ENCODE peak calls at places on chromosomes 6 and 20, in ten cellular contexts. One of them, this sample, is unnamed.

GRCh38 chr6:160273196-160273595 is 14.6 kb upstream of the SLC22A2 start:
- DNase-seq in sigmoid colon: no peak
- DNase-seq in GM04504: no peak
- DNase-seq in pons: no peak
- DNase-seq in A549: no peak
- DNase-seq in pancreas: no peak
- DNase-seq in brain microvascular endothelial cell: no peak
- DNase-seq in heart right ventricle: no peak
- DNase-seq in T follicular helper cell: no peak
- DNase-seq in HS-5: no peak
- DNase-seq in this sample: no peak

GRCh38 chr6:149129401-149130077 is 188.0 kb upstream of the TAB2 start:
- DNase-seq in sigmoid colon: no peak
- DNase-seq in GM04504: peak; percentile 70
- DNase-seq in pons: no peak
- DNase-seq in A549: no peak
- DNase-seq in pancreas: no peak
- DNase-seq in brain microvascular endothelial cell: peak; percentile 42
- DNase-seq in heart right ventricle: no peak
- DNase-seq in T follicular helper cell: no peak
- DNase-seq in HS-5: peak; percentile 73
- DNase-seq in this sample: no peak

GRCh38 chr6:145245119-145245518 is 490.2 kb downstream of the EPM2A start:
- DNase-seq in sigmoid colon: no peak
- DNase-seq in GM04504: no peak
- DNase-seq in pons: no peak
- DNase-seq in A549: no peak
- DNase-seq in pancreas: no peak
- DNase-seq in brain microvascular endothelial cell: peak; percentile 33
- DNase-seq in heart right ventricle: no peak
- DNase-seq in T follicular helper cell: no peak
- DNase-seq in HS-5: no peak
- DNase-seq in this sample: no peak

GRCh38 chr20:53887973-53888372 is 182.4 kb downstream of the BCAS1 start:
- DNase-seq in sigmoid colon: no peak
- DNase-seq in GM04504: no peak
- DNase-seq in pons: no peak
- DNase-seq in A549: no peak
- DNase-seq in pancreas: no peak
- DNase-seq in brain microvascular endothelial cell: no peak
- DNase-seq in heart right ventricle: no peak
- DNase-seq in T follicular helper cell: no peak
- DNase-seq in HS-5: no peak
- DNase-seq in this sample: no peak

GRCh38 chr6:69719602-69720193 is 77.1 kb downstream of the LMBRD1 start:
- DNase-seq in sigmoid colon: no peak
- DNase-seq in GM04504: no peak
- DNase-seq in pons: peak; percentile 25
- DNase-seq in A549: peak; percentile 2
- DNase-seq in pancreas: no peak
- DNase-seq in brain microvascular endothelial cell: peak; percentile 42
- DNase-seq in heart right ventricle: no peak
- DNase-seq in T follicular helper cell: no peak
- DNase-seq in HS-5: no peak
- DNase-seq in this sample: no peak

GRCh38 chr20:62822239-62822787 is 5.5 kb downstream of the COL9A3 start:
- DNase-seq in sigmoid colon: no peak
- DNase-seq in GM04504: no peak
- DNase-seq in pons: no peak
- DNase-seq in A549: no peak
- DNase-seq in pancreas: no peak
- DNase-seq in brain microvascular endothelial cell: no peak
- DNase-seq in heart right ventricle: no peak
- DNase-seq in T follicular helper cell: no peak
- DNase-seq in HS-5: no peak
- DNase-seq in this sample: peak; percentile 8

GRCh38 chr6:131966443-131966842 is 15.3 kb upstream of the CCN2 start:
- DNase-seq in sigmoid colon: no peak
- DNase-seq in GM04504: no peak
- DNase-seq in pons: no peak
- DNase-seq in A549: no peak
- DNase-seq in pancreas: no peak
- DNase-seq in brain microvascular endothelial cell: peak; percentile 75
- DNase-seq in heart right ventricle: no peak
- DNase-seq in T follicular helper cell: no peak
- DNase-seq in HS-5: no peak
- DNase-seq in this sample: peak; percentile 64

GRCh38 chr6:74458536-74458935 is 747.3 kb downstream of the COL12A1 start:
- DNase-seq in sigmoid colon: no peak
- DNase-seq in GM04504: no peak
- DNase-seq in pons: no peak
- DNase-seq in A549: no peak
- DNase-seq in pancreas: no peak
- DNase-seq in brain microvascular endothelial cell: peak; percentile 7
- DNase-seq in heart right ventricle: no peak
- DNase-seq in T follicular helper cell: no peak
- DNase-seq in HS-5: no peak
- DNase-seq in this sample: no peak

GRCh38 chr6:159981591-159982245 is 12.8 kb downstream of the IGF2R start:
- DNase-seq in sigmoid colon: peak; percentile 69
- DNase-seq in GM04504: no peak
- DNase-seq in pons: peak; percentile 70
- DNase-seq in A549: no peak
- DNase-seq in pancreas: peak; percentile 45
- DNase-seq in brain microvascular endothelial cell: peak; percentile 55
- DNase-seq in heart right ventricle: no peak
- DNase-seq in T follicular helper cell: no peak
- DNase-seq in HS-5: no peak
- DNase-seq in this sample: no peak

GRCh38 chr20:39092733-39093410 is 130.7 kb downstream of the DHX35 start:
- DNase-seq in sigmoid colon: no peak
- DNase-seq in GM04504: no peak
- DNase-seq in pons: no peak
- DNase-seq in A549: no peak
- DNase-seq in pancreas: no peak
- DNase-seq in brain microvascular endothelial cell: no peak
- DNase-seq in heart right ventricle: no peak
- DNase-seq in T follicular helper cell: no peak
- DNase-seq in HS-5: no peak
- DNase-seq in this sample: no peak

GRCh38 chr6:166954118-166954713 is 2.1 kb downstream of the RNASET2 start:
- DNase-seq in sigmoid colon: no peak
- DNase-seq in GM04504: no peak
- DNase-seq in pons: no peak
- DNase-seq in A549: no peak
- DNase-seq in pancreas: no peak
- DNase-seq in brain microvascular endothelial cell: no peak
- DNase-seq in heart right ventricle: no peak
- DNase-seq in T follicular helper cell: no peak
- DNase-seq in HS-5: no peak
- DNase-seq in this sample: no peak

GRCh38 chr6:49849121-49849907 is 17.0 kb downstream of the CRISP1 start:
- DNase-seq in sigmoid colon: no peak
- DNase-seq in GM04504: peak; percentile 14
- DNase-seq in pons: peak; percentile 81
- DNase-seq in A549: peak; percentile 17
- DNase-seq in pancreas: no peak
- DNase-seq in brain microvascular endothelial cell: peak; percentile 9
- DNase-seq in heart right ventricle: no peak
- DNase-seq in T follicular helper cell: no peak
- DNase-seq in HS-5: peak; percentile 43
- DNase-seq in this sample: no peak

GRCh38 chr20:21395666-21396044 is 1.7 kb downstream of the NKX2-4 start:
- DNase-seq in sigmoid colon: no peak
- DNase-seq in GM04504: no peak
- DNase-seq in pons: no peak
- DNase-seq in A549: no peak
- DNase-seq in pancreas: no peak
- DNase-seq in brain microvascular endothelial cell: no peak
- DNase-seq in heart right ventricle: no peak
- DNase-seq in T follicular helper cell: peak; percentile 38
- DNase-seq in HS-5: no peak
- DNase-seq in this sample: no peak

GRCh38 chr20:50625986-50626677 is 65.2 kb downstream of the RIPOR3 start:
- DNase-seq in sigmoid colon: peak; percentile 89
- DNase-seq in GM04504: no peak
- DNase-seq in pons: no peak
- DNase-seq in A549: peak; percentile 67
- DNase-seq in pancreas: no peak
- DNase-seq in brain microvascular endothelial cell: peak; percentile 34
- DNase-seq in heart right ventricle: peak; percentile 72
- DNase-seq in T follicular helper cell: no peak
- DNase-seq in HS-5: no peak
- DNase-seq in this sample: peak; percentile 64

GRCh38 chr6:6751197-6751596 is 162.7 kb downstream of the LY86 start:
- DNase-seq in sigmoid colon: no peak
- DNase-seq in GM04504: no peak
- DNase-seq in pons: no peak
- DNase-seq in A549: no peak
- DNase-seq in pancreas: no peak
- DNase-seq in brain microvascular endothelial cell: no peak
- DNase-seq in heart right ventricle: no peak
- DNase-seq in T follicular helper cell: no peak
- DNase-seq in HS-5: no peak
- DNase-seq in this sample: no peak

GRCh38 chr20:8254911-8255582 is 123.0 kb downstream of the PLCB1 start:
- DNase-seq in sigmoid colon: no peak
- DNase-seq in GM04504: peak; percentile 1
- DNase-seq in pons: no peak
- DNase-seq in A549: no peak
- DNase-seq in pancreas: no peak
- DNase-seq in brain microvascular endothelial cell: peak; percentile 30
- DNase-seq in heart right ventricle: no peak
- DNase-seq in T follicular helper cell: no peak
- DNase-seq in HS-5: no peak
- DNase-seq in this sample: no peak

GRCh38 chr6:127933852-127934840 is 33.3 kb upstream of the THEMIS start:
- DNase-seq in sigmoid colon: no peak
- DNase-seq in GM04504: no peak
- DNase-seq in pons: no peak
- DNase-seq in A549: no peak
- DNase-seq in pancreas: no peak
- DNase-seq in brain microvascular endothelial cell: no peak
- DNase-seq in heart right ventricle: no peak
- DNase-seq in T follicular helper cell: peak; percentile 6
- DNase-seq in HS-5: no peak
- DNase-seq in this sample: no peak

GRCh38 chr6:110944681-110945151 is 13.8 kb upstream of the GTF3C6 start:
- DNase-seq in sigmoid colon: no peak
- DNase-seq in GM04504: peak; percentile 81
- DNase-seq in pons: no peak
- DNase-seq in A549: peak; percentile 70
- DNase-seq in pancreas: no peak
- DNase-seq in brain microvascular endothelial cell: peak; percentile 81
- DNase-seq in heart right ventricle: no peak
- DNase-seq in T follicular helper cell: no peak
- DNase-seq in HS-5: peak; percentile 89
- DNase-seq in this sample: no peak

GRCh38 chr20:10987651-10988383 is 314.0 kb upstream of the JAG1 start:
- DNase-seq in sigmoid colon: no peak
- DNase-seq in GM04504: no peak
- DNase-seq in pons: no peak
- DNase-seq in A549: no peak
- DNase-seq in pancreas: no peak
- DNase-seq in brain microvascular endothelial cell: no peak
- DNase-seq in heart right ventricle: no peak
- DNase-seq in T follicular helper cell: no peak
- DNase-seq in HS-5: no peak
- DNase-seq in this sample: no peak

GRCh38 chr6:149961728-149962425 is 1.9 kb upstream of the ULBP1 start:
- DNase-seq in sigmoid colon: no peak
- DNase-seq in GM04504: no peak
- DNase-seq in pons: no peak
- DNase-seq in A549: peak; percentile 36
- DNase-seq in pancreas: no peak
- DNase-seq in brain microvascular endothelial cell: no peak
- DNase-seq in heart right ventricle: no peak
- DNase-seq in T follicular helper cell: no peak
- DNase-seq in HS-5: no peak
- DNase-seq in this sample: no peak

GRCh38 chr20:50270569-50270968 is 79.9 kb downstream of the CEBPB start:
- DNase-seq in sigmoid colon: no peak
- DNase-seq in GM04504: no peak
- DNase-seq in pons: peak; percentile 44
- DNase-seq in A549: no peak
- DNase-seq in pancreas: no peak
- DNase-seq in brain microvascular endothelial cell: no peak
- DNase-seq in heart right ventricle: no peak
- DNase-seq in T follicular helper cell: no peak
- DNase-seq in HS-5: no peak
- DNase-seq in this sample: no peak

GRCh38 chr6:167962717-167963116 is 34.8 kb upstream of the KIF25 start:
- DNase-seq in sigmoid colon: no peak
- DNase-seq in GM04504: no peak
- DNase-seq in pons: no peak
- DNase-seq in A549: no peak
- DNase-seq in pancreas: no peak
- DNase-seq in brain microvascular endothelial cell: no peak
- DNase-seq in heart right ventricle: no peak
- DNase-seq in T follicular helper cell: no peak
- DNase-seq in HS-5: no peak
- DNase-seq in this sample: no peak

GRCh38 chr20:50099565-50099991 is 13.4 kb downstream of the UBE2V1 start:
- DNase-seq in sigmoid colon: no peak
- DNase-seq in GM04504: no peak
- DNase-seq in pons: no peak
- DNase-seq in A549: no peak
- DNase-seq in pancreas: no peak
- DNase-seq in brain microvascular endothelial cell: no peak
- DNase-seq in heart right ventricle: no peak
- DNase-seq in T follicular helper cell: no peak
- DNase-seq in HS-5: no peak
- DNase-seq in this sample: no peak

GRCh38 chr6:18362058-18362561 is 25.0 kb upstream of the RNF144B start:
- DNase-seq in sigmoid colon: no peak
- DNase-seq in GM04504: peak; percentile 75
- DNase-seq in pons: peak; percentile 22
- DNase-seq in A549: no peak
- DNase-seq in pancreas: peak; percentile 46
- DNase-seq in brain microvascular endothelial cell: peak; percentile 84
- DNase-seq in heart right ventricle: no peak
- DNase-seq in T follicular helper cell: no peak
- DNase-seq in HS-5: peak; percentile 55
- DNase-seq in this sample: no peak

GRCh38 chr20:5448449-5449118 is 131.8 kb upstream of the PROKR2 start:
- DNase-seq in sigmoid colon: no peak
- DNase-seq in GM04504: peak; percentile 10
- DNase-seq in pons: peak; percentile 62
- DNase-seq in A549: peak; percentile 70
- DNase-seq in pancreas: peak; percentile 29
- DNase-seq in brain microvascular endothelial cell: peak; percentile 52
- DNase-seq in heart right ventricle: no peak
- DNase-seq in T follicular helper cell: no peak
- DNase-seq in HS-5: peak; percentile 9
- DNase-seq in this sample: no peak

GRCh38 chr6:163955131-163955530 is 540.6 kb downstream of the QKI start:
- DNase-seq in sigmoid colon: no peak
- DNase-seq in GM04504: peak; percentile 76
- DNase-seq in pons: no peak
- DNase-seq in A549: no peak
- DNase-seq in pancreas: no peak
- DNase-seq in brain microvascular endothelial cell: peak; percentile 85
- DNase-seq in heart right ventricle: no peak
- DNase-seq in T follicular helper cell: no peak
- DNase-seq in HS-5: peak; percentile 78
- DNase-seq in this sample: no peak

This sample was measured in upper lobe of left lung.